ENCODE peak calls at places on chromosomes 7 and 10, in nine cellular contexts. V, G, S, L, W, R, H, X and T are unnamed samples.

GRCh38 chr7:55517936-55518689 is 54.2 kb downstream of the VOPP1 start:
- DNase-seq in R (no peak), W (no peak), L (no peak), V (no peak), G (no peak), H (no peak), X (no peak), S (no peak), T (no peak)

GRCh38 chr10:124725791-124726190 is 18.4 kb downstream of the FAM53B start:
- DNase-seq in R (no peak), V (no peak), H (no peak), S (no peak), X (no peak), L (no peak), W (no peak), G (no peak), T (no peak)

GRCh38 chr10:119507115-119507514 is 35.4 kb downstream of the RGS10 start:
- DNase-seq in W (no peak), V (no peak), R (no peak), G (no peak), L (no peak), X (no peak), S (no peak), H (no peak), T (no peak)

GRCh38 chr10:75773139-75773801 is 341.8 kb downstream of the LRMDA start:
- DNase-seq in V (no peak), L (no peak), H (no peak), R (no peak), G (no peak), W (peak), S (no peak), X (no peak), T (no peak)

GRCh38 chr10:43649149-43649523 is 455 bp upstream of the ZNF32 start:
- DNase-seq in W (peak), G (no peak), S (no peak), H (no peak), L (no peak), X (no peak), V (no peak), R (no peak), T (no peak)

GRCh38 chr10:124791378-124792348 is at the start of gene EEF1AKMT2:
- DNase-seq in V (peak), L (peak), W (peak), X (peak), G (peak), H (peak), R (peak), S (peak), T (peak)

GRCh38 chr7:34354906-34355305 is 303.1 kb upstream of the NPSR1 start:
- DNase-seq in X (no peak), H (no peak), V (no peak), R (no peak), W (peak), S (no peak), L (no peak), G (no peak), T (no peak)

GRCh38 chr7:151876112-151876898 is 610 bp downstream of the PRKAG2 start:
- DNase-seq in V (peak), H (peak), W (no peak), R (peak), L (peak), G (peak), X (no peak), S (peak), T (peak)

GRCh38 chr7:98266840-98267239 is 14.6 kb upstream of the BRI3 start:
- DNase-seq in H (no peak), S (no peak), L (no peak), V (no peak), R (no peak), G (no peak), X (no peak), W (no peak), T (peak)